ENCODE peak calls at places on chromosomes 2 and 18, in five cellular contexts. K, S, V, P and L are unnamed samples.

GRCh38 chr2:152894051-152894450 is 175.6 kb downstream of the ARL6IP6 start:
- DNase-seq in K (no peak), S (no peak), V (no peak), P (no peak), L (no peak)

GRCh38 chr2:125418483-125418882 is 1237.5 kb upstream of the GYPC start:
- DNase-seq in K (no peak), S (no peak), V (no peak), P (no peak), L (no peak)

GRCh38 chr2:129242201-129242710 is 737.2 kb upstream of the RAB6C start:
- DNase-seq in K (no peak), S (peak), V (no peak), P (no peak), L (no peak)

GRCh38 chr18:26685438-26686173 is 137.3 kb upstream of the KCTD1 start:
- DNase-seq in K (no peak), S (peak), V (no peak), P (no peak), L (no peak)

GRCh38 chr2:160694221-160694620 is 200.6 kb upstream of the RBMS1 start:
- DNase-seq in K (no peak), S (no peak), V (no peak), P (no peak), L (no peak)

GRCh38 chr2:42092084-42092996 is 44.5 kb downstream of the PKDCC start:
- DNase-seq in K (peak), S (no peak), V (no peak), P (no peak), L (no peak)

GRCh38 chr2:115443550-115444185 is 1001.2 kb downstream of the DPP10 start:
- DNase-seq in K (peak), S (no peak), V (no peak), P (no peak), L (no peak)

GRCh38 chr2:173134703-173135102 is 59.1 kb downstream of the MAP3K20 start:
- DNase-seq in K (no peak), S (no peak), V (no peak), P (no peak), L (peak)

GRCh38 chr2:39920318-39920775 is 141.3 kb upstream of the THUMPD2 start:
- DNase-seq in K (no peak), S (no peak), V (no peak), P (no peak), L (peak)

GRCh38 chr2:105536175-105536574 is 137.3 kb upstream of the FHL2 start:
- DNase-seq in K (no peak), S (peak), V (no peak), P (no peak), L (no peak)

GRCh38 chr2:172613035-172613434 is 57.1 kb downstream of the PDK1 start:
- DNase-seq in K (no peak), S (peak), V (no peak), P (no peak), L (no peak)

GRCh38 chr2:51013060-51013746 is 18.7 kb downstream of the NRXN1 start:
- DNase-seq in K (peak), S (peak), V (no peak), P (peak), L (no peak)

GRCh38 chr2:75523313-75524275 is 37.1 kb downstream of the EVA1A start:
- DNase-seq in K (peak), S (no peak), V (no peak), P (no peak), L (no peak)

GRCh38 chr2:63699549-63699839 is 110.7 kb downstream of the MDH1 start:
- DNase-seq in K (peak), S (no peak), V (no peak), P (no peak), L (no peak)

GRCh38 chr2:26978061-26978596 is 7.7 kb downstream of the MAPRE3 start:
- DNase-seq in K (peak), S (no peak), V (no peak), P (peak), L (peak)

GRCh38 chr2:176552456-176553135 is 283.4 kb downstream of the MTX2 start:
- DNase-seq in K (no peak), S (no peak), V (no peak), P (no peak), L (no peak)

GRCh38 chr2:27885656-27886055 is 4.5 kb downstream of the RBKS start:
- DNase-seq in K (no peak), S (no peak), V (no peak), P (no peak), L (no peak)

GRCh38 chr2:159144776-159145614 is 141.5 kb downstream of the WDSUB1 start:
- DNase-seq in K (no peak), S (no peak), V (no peak), P (no peak), L (no peak)

GRCh38 chr2:28691774-28692281 is 59.8 kb upstream of the PPP1CB start:
- DNase-seq in K (no peak), S (peak), V (peak), P (peak), L (peak)

GRCh38 chr2:220936641-220937197 is 635.4 kb downstream of the EPHA4 start:
- DNase-seq in K (no peak), S (no peak), V (no peak), P (no peak), L (no peak)

GRCh38 chr2:187215576-187216240 is 232.3 kb downstream of the CALCRL start:
- DNase-seq in K (peak), S (no peak), V (no peak), P (no peak), L (no peak)

GRCh38 chr2:224910535-224910934 is 131.7 kb downstream of the DOCK10 start:
- DNase-seq in K (no peak), S (no peak), V (no peak), P (no peak), L (no peak)

GRCh38 chr2:27051902-27052645 is 606 bp downstream of the AGBL5 start:
- DNase-seq in K (peak), S (no peak), V (peak), P (peak), L (no peak)

GRCh38 chr2:64204716-64205115 is 60.5 kb upstream of the PELI1 start:
- DNase-seq in K (no peak), S (no peak), V (no peak), P (no peak), L (no peak)

GRCh38 chr2:123636232-123636631 is 388.9 kb upstream of the CNTNAP5 start:
- DNase-seq in K (no peak), S (no peak), V (no peak), P (no peak), L (no peak)

GRCh38 chr2:186422226-186422625 is 63.8 kb upstream of the ZC3H15 start:
- DNase-seq in K (peak), S (no peak), V (no peak), P (no peak), L (peak)

GRCh38 chr2:105375001-105375561 is 23.8 kb downstream of the FHL2 start:
- DNase-seq in K (no peak), S (no peak), V (no peak), P (no peak), L (no peak)

GRCh38 chr18:41354151-41354550 is 600.9 kb upstream of the PIK3C3 start:
- DNase-seq in K (no peak), S (no peak), V (no peak), P (no peak), L (no peak)

GRCh38 chr2:71223767-71224333 is 3.1 kb downstream of the PAIP2B start:
- DNase-seq in K (peak), S (peak), V (peak), P (peak), L (peak)

GRCh38 chr2:44707945-44708645 is 233.4 kb upstream of the SIX3 start:
- DNase-seq in K (peak), S (no peak), V (no peak), P (no peak), L (no peak)

GRCh38 chr2:238851751-238852150 is 3.9 kb downstream of the TWIST2 start:
- DNase-seq in K (no peak), S (no peak), V (no peak), P (no peak), L (no peak)

GRCh38 chr2:40106061-40106460 is 327.0 kb upstream of the THUMPD2 start:
- DNase-seq in K (peak), S (no peak), V (no peak), P (no peak), L (no peak)

GRCh38 chr2:141392517-141393213 is 738.2 kb downstream of the LRP1B start:
- DNase-seq in K (peak), S (no peak), V (no peak), P (no peak), L (no peak)

GRCh38 chr2:39623916-39624315 is 41.8 kb upstream of the TMEM178A start:
- DNase-seq in K (no peak), S (no peak), V (no peak), P (peak), L (peak)

GRCh38 chr18:65620076-65620696 is 130.6 kb upstream of the CDH7 start:
- DNase-seq in K (no peak), S (no peak), V (no peak), P (no peak), L (no peak)

GRCh38 chr2:182134201-182134600 is 148.5 kb downstream of the PPP1R1C start:
- DNase-seq in K (no peak), S (no peak), V (no peak), P (no peak), L (no peak)

DNA sequence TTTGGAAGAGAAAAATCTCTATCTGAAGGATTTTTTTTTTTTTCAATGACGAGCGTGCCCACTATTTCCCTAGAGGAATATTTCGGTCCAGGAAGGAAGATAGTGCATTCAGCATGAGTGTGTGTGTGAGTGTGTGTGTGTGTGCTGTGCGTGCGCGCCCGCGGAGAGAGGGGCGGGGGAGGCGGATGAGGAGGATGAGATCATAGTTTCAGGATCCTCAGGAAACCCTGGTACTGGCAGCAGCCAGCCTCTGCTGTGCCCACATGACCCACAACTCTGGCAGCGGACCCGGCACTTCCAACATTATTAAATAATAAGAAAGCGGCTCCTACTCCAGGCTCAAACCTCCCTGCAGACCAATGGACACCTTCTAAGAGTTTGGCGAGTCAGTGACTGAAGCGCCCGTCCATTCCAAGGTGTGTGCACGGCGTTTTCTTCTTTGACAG is 217.0 kb upstream of the DTNA start:
- DNase-seq in K (peak), S (peak), V (peak), P (peak), L (peak)
- H3K4me3 ChIP-seq in K (peak), S (peak), V (peak), P (peak), L (peak)

DNA sequence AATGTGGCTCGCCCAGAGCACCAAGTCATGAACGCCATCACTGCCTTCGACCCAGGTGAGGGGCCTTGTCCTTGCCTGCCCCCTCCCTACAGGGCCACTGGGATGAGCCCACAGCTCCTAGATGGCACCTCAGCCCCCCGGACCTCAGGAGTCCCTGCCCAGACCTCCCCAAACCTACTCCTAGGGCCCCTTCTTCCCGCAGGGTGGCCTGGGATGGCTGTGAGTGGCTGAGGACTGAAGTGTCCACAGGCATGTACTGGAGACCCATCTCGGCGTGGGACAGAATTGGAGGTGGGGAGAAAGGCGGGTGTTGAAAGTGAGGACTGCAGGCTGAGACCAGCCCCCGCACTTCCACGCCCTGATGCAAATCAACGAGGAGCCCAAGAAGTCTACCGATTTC is 2.8 kb upstream of the TUBB6 start:
- DNase-seq in K (no peak), S (no peak), V (no peak), P (no peak), L (no peak)
- H3K4me3 ChIP-seq in K (no peak), S (no peak), V (no peak), P (no peak), L (no peak)

GRCh38 chr2:6828299-6828584 is 37.5 kb downstream of the CMPK2 start:
- DNase-seq in K (peak), S (no peak), V (no peak), P (no peak), L (no peak)
- H3K4me3 ChIP-seq in K (no peak), S (no peak), V (no peak), P (no peak), L (no peak)

GRCh38 chr2:120554625-120555032 is 181.0 kb upstream of the GLI2 start:
- DNase-seq in K (no peak), S (no peak), V (no peak), P (no peak), L (no peak)

GRCh38 chr2:120552079-120552478 is 183.6 kb upstream of the GLI2 start:
- DNase-seq in K (no peak), S (no peak), V (no peak), P (no peak), L (no peak)

GRCh38 chr2:120551540-120551939 is 184.1 kb upstream of the GLI2 start:
- DNase-seq in K (no peak), S (no peak), V (no peak), P (no peak), L (peak)

GRCh38 chr2:120550893-120551446 is 184.7 kb upstream of the GLI2 start:
- DNase-seq in K (no peak), S (no peak), V (no peak), P (no peak), L (no peak)

GRCh38 chr2:120552800-120553471 is 182.7 kb upstream of the GLI2 start:
- DNase-seq in K (peak), S (peak), V (peak), P (peak), L (peak)
- H3K4me3 ChIP-seq in K (no peak), S (no peak), V (peak), P (no peak), L (no peak)